ENCODE peak calls at places on chromosomes 3 and 15, in four cellular contexts. E is A549, S is GM12878, T is K562. P is an unnamed sample.

GRCh38 chr3:36219398-36219797 is 160.9 kb upstream of the STAC start:
- DNase-seq in E (no peak), S (no peak), T (no peak), P (no peak)

GRCh38 chr3:128971421-128971820 is 22.5 kb downstream of the CFAP92 start:
- DNase-seq in E (no peak), S (no peak), T (no peak), P (no peak)

GRCh38 chr3:134229038-134229437 is 21.6 kb downstream of the RYK start:
- DNase-seq in E (no peak), S (no peak), T (no peak), P (no peak)

GRCh38 chr15:76460871-76461270 is 124.3 kb downstream of the ISL2 start:
- DNase-seq in E (no peak), S (no peak), T (no peak), P (no peak)

GRCh38 chr3:184602406-184603155 is 41.0 kb downstream of the EPHB3 start:
- DNase-seq in E (no peak), S (no peak), T (no peak), P (no peak)

GRCh38 chr15:44804303-44805046 is 68.1 kb downstream of the TRIM69 start:
- DNase-seq in E (no peak), S (no peak), T (no peak), P (no peak)

GRCh38 chr3:64530434-64531049 is 157.3 kb downstream of the ADAMTS9 start:
- DNase-seq in E (peak; percentile 16), S (no peak), T (peak; percentile 25), P (peak; percentile 18)

GRCh38 chr3:50978991-50979667 is 304.4 kb downstream of the DOCK3 start:
- DNase-seq in E (no peak), S (no peak), T (peak; percentile 10), P (no peak)

GRCh38 chr15:61633951-61634350 is 404.8 kb upstream of the RORA start:
- DNase-seq in E (no peak), S (no peak), T (no peak), P (no peak)

GRCh38 chr15:70801111-70801510 is 37.8 kb upstream of the UACA start:
- DNase-seq in E (no peak), S (no peak), T (no peak), P (no peak)

GRCh38 chr15:92929002-92929401 is 28.9 kb downstream of the CHD2 start:
- DNase-seq in E (no peak), S (no peak), T (no peak), P (no peak)

GRCh38 chr3:54374214-54374855 is 252.0 kb downstream of the CACNA2D3 start:
- DNase-seq in E (peak; percentile 10), S (no peak), T (peak; percentile 18), P (peak; percentile 15)

GRCh38 chr3:189688296-189688695 is 57.1 kb downstream of the TP63 start:
- DNase-seq in E (no peak), S (no peak), T (no peak), P (no peak)
- TF ChIP-seq HDAC2 in E (no peak), S (no peak), T (no peak), P (no peak)

GRCh38 chr15:96484830-96485229 is 154.3 kb downstream of the NR2F2 start:
- DNase-seq in E (no peak), S (no peak), T (no peak), P (no peak)

DNA sequence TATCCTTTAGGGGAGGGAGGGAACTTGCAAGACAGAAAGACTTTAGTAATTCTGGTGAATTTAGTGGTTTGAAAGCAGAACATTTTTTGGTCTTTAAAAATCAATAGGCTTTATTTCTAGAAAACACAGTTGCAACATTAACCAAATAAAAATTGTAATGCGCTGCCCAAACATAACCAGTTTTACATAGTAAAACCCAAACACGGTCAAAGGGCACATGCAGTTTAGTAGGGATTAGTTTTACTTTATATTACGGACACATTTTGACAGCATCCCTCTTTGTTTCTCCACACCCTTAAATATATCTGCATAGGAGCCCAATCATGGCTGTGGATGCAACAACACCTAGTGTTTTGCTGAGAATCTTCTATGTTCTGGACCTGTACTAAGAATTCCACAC is 156.7 kb downstream of the NR2F2 start:
- DNase-seq in E (no peak), S (no peak), T (no peak), P (no peak)
- TF ChIP-seq POLR2AphosphoS2 in E (no peak), S (no peak), T (no peak), P (no peak)

GRCh38 chr15:68619303-68619698 is 40.5 kb downstream of the CORO2B start:
- DNase-seq in E (no peak), S (no peak), T (no peak), P (no peak)
- TF ChIP-seq HDAC2 in E (no peak), S (no peak), T (no peak), P (no peak)

GRCh38 chr3:31117854-31118253 is 223.4 kb upstream of the GADL1 start:
- DNase-seq in E (no peak), S (no peak), T (no peak), P (no peak)

GRCh38 chr3:31114929-31115283 is 220.4 kb upstream of the GADL1 start:
- DNase-seq in E (no peak), S (no peak), T (peak; percentile 17), P (no peak)

GRCh38 chr3:31116651-31117050 is 222.2 kb upstream of the GADL1 start:
- DNase-seq in E (no peak), S (no peak), T (no peak), P (no peak)
- TF ChIP-seq POLR2AphosphoS2 in E (no peak), S (no peak), T (no peak), P (no peak)

DNA sequence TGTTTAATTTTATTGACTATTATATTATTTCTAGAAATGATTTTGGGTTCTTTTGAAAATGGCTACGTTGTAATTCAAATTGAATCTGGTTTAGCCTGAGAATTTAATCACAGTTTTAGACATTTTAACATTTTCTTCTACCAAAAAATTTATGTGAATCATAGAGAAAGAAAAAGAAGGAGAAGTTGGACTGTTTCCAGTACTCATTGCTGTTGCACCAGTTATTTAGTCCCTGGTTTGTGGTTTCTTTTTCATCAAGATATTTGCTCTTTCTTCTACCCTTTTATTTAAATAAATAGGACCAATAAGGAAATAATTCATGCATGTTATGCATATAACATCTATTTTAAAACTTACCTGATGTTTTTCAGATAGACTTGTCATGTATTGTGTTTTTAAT is 1337.1 kb downstream of the ROBO1 start:
- DNase-seq in E (no peak), S (no peak), T (no peak), P (no peak)
- TF ChIP-seq HDAC2 in E (no peak), S (no peak), T (no peak), P (no peak)

DNA sequence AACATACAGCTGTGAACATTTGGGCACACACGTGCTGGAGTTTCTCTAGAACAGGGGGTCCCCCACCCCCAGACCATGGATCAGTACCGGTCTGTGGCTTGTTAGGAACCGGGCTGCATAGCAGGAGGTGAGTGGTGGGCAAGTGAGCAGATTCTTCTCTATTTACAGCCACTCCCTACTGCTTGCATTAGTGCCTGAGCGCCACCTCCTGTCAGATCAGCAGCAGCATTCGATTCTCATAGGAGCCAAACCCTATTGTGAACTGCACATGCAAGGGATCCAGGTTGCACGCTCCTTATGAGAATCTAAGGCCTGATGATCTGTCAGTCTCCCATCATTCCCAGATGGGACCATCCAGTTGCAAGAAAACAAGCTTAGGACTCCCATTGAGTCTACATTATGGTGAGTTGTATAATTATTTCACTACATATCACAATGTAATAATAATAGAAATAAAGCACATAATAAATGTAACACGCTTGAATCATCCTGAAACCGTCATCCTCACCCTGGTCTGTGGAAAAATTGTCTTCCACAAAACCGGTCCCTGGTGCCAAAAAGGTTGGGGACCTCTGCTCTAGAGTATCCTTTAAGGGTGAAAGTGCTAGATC is 25.8 kb downstream of the CHRM5 start:
- DNase-seq in E (peak; percentile 68), S (no peak), T (no peak), P (peak; percentile 45)
- TF ChIP-seq POLR2AphosphoS2 in E (no peak), S (no peak), T (no peak), P (no peak)

GRCh38 chr3:71684752-71685151 is 40.5 kb downstream of the EIF4E3 start:
- DNase-seq in E (no peak), S (no peak), T (no peak), P (no peak)
- TF ChIP-seq HDAC2 in E (no peak), S (no peak), T (no peak), P (no peak)

GRCh38 chr15:42349178-42349577 is 10.1 kb upstream of the CAPN3 start:
- DNase-seq in E (no peak), S (no peak), T (no peak), P (no peak)
- TF ChIP-seq POLR2AphosphoS2 in E (no peak), S (no peak), T (no peak), P (no peak)